ENCODE peak calls at places on chromosomes 12 and 14, in seven cellular contexts. U is progenitor cell of endocrine pancreas, D is brain microvascular endothelial cell, N is PC-3, A is cardiac fibroblast, V is fibroblast of lung, C is IMR-90. H is an unnamed sample.

GRCh38 chr12:57610553-57611115 is 601 bp upstream of the ARHGEF25 start:
- DNase-seq in A (no peak), V (peak), D (no peak), U (no peak), N (no peak), C (no peak), H (no peak)

GRCh38 chr12:118650586-118650960 is 274.2 kb downstream of the SUDS3 start:
- DNase-seq in D (no peak), A (no peak), C (no peak), V (no peak), N (no peak), U (no peak), H (no peak)

GRCh38 chr14:68191567-68192321 is 372.2 kb downstream of the RAD51B start:
- DNase-seq in A (peak), N (peak), V (peak), U (no peak), C (peak), D (no peak), H (no peak)

GRCh38 chr14:66709292-66709691 is 201.3 kb downstream of the GPHN start:
- DNase-seq in V (peak), C (peak), N (peak), U (no peak), A (peak), D (peak), H (no peak)

GRCh38 chr12:96985515-96986362 is 78.7 kb downstream of the NEDD1 start:
- DNase-seq in C (no peak), N (peak), V (no peak), A (peak), D (no peak), U (peak), H (no peak)

GRCh38 chr12:6927379-6927991 is at the start of gene ATN1:
- DNase-seq in D (peak), A (peak), U (peak), V (peak), C (peak), N (peak), H (peak)

GRCh38 chr12:22821985-22822384 is 197.0 kb downstream of the ETNK1 start:
- DNase-seq in C (no peak), V (no peak), D (peak), A (peak), N (no peak), U (no peak), H (no peak)

GRCh38 chr12:5160827-5161226 is 117.1 kb downstream of the KCNA5 start:
- DNase-seq in V (no peak), U (no peak), D (no peak), A (no peak), N (no peak), C (no peak), H (no peak)

GRCh38 chr12:66367015-66367667 is 64.8 kb downstream of the HELB start:
- DNase-seq in U (no peak), A (no peak), V (no peak), N (no peak), C (no peak), D (no peak), H (no peak)

GRCh38 chr12:124273630-124274029 is 21.3 kb upstream of the RFLNA start:
- DNase-seq in C (peak), A (peak), V (peak), N (peak), D (peak), U (no peak), H (peak)

GRCh38 chr14:69152181-69152943 is 557 bp downstream of the DCAF5 start:
- DNase-seq in V (peak), C (no peak), A (peak), U (no peak), N (peak), D (no peak), H (peak)

GRCh38 chr14:104937161-104937560 is 12.5 kb downstream of the PLD4 start:
- DNase-seq in N (no peak), D (no peak), V (no peak), A (no peak), C (no peak), U (no peak), H (no peak)

GRCh38 chr12:85191-85666 is 18.7 kb downstream of the IQSEC3 start:
- DNase-seq in N (no peak), D (no peak), U (no peak), V (no peak), C (no peak), A (no peak), H (no peak)

GRCh38 chr12:117882181-117882580 is 86.6 kb downstream of the KSR2 start:
- DNase-seq in U (no peak), D (no peak), V (no peak), C (no peak), A (no peak), N (peak), H (no peak)

GRCh38 chr12:69544087-69544486 is 41.2 kb upstream of the CCT2 start:
- DNase-seq in U (no peak), D (no peak), V (no peak), A (no peak), N (no peak), C (no peak), H (no peak)

GRCh38 chr12:2649201-2650030 is 145.4 kb upstream of the FKBP4 start:
- DNase-seq in C (no peak), U (no peak), A (no peak), D (no peak), N (no peak), V (peak), H (no peak)

GRCh38 chr14:105173901-105174894 is 5.6 kb upstream of the JAG2 start:
- DNase-seq in V (no peak), C (no peak), A (no peak), U (no peak), D (no peak), N (no peak), H (no peak)

GRCh38 chr12:101415228-101415627 is 7.7 kb upstream of the ARL1 start:
- DNase-seq in D (no peak), A (no peak), N (no peak), U (no peak), V (no peak), C (no peak), H (no peak)

GRCh38 chr12:119674560-119674959 is 6.6 kb downstream of the PRKAB1 start:
- DNase-seq in A (no peak), D (no peak), V (no peak), U (no peak), N (peak), C (no peak), H (no peak)

GRCh38 chr14:75283884-75284563 is 5.4 kb downstream of the FOS start:
- DNase-seq in C (peak), D (peak), V (peak), U (no peak), A (peak), N (no peak), H (peak)

GRCh38 chr12:57888407-57889157 is 42.1 kb upstream of the CTDSP2 start:
- DNase-seq in A (peak), C (peak), U (no peak), N (peak), D (peak), V (peak), H (no peak)

GRCh38 chr14:75456069-75457023 is 28.5 kb downstream of the JDP2 start:
- DNase-seq in U (no peak), C (no peak), N (no peak), V (no peak), A (no peak), D (no peak), H (peak)

GRCh38 chr14:57182760-57183503 is 85.8 kb downstream of the EXOC5 start:
- DNase-seq in C (peak), U (no peak), D (no peak), A (peak), V (peak), N (peak), H (no peak)

GRCh38 chr14:92694807-92695206 is 53.6 kb downstream of the LGMN start:
- DNase-seq in V (no peak), D (no peak), N (no peak), C (no peak), A (no peak), U (no peak), H (no peak)

GRCh38 chr14:97379091-97379531 is 581.9 kb downstream of the VRK1 start:
- DNase-seq in D (no peak), V (no peak), C (no peak), N (no peak), U (no peak), A (no peak), H (no peak)

GRCh38 chr12:56695327-56696101 is 7.4 kb upstream of the PTGES3 start:
- DNase-seq in C (peak), V (no peak), D (peak), U (no peak), N (no peak), A (peak), H (no peak)

GRCh38 chr12:113040722-113041168 is 15.8 kb upstream of the DTX1 start:
- DNase-seq in U (no peak), A (peak), V (peak), N (peak), C (peak), D (peak), H (peak)

GRCh38 chr14:54893151-54893760 is 9.4 kb downstream of the GCH1 start:
- DNase-seq in V (peak), C (peak), A (peak), N (peak), D (peak), U (no peak), H (no peak)

GRCh38 chr14:92412912-92413311 is 89.9 kb downstream of the SLC24A4 start:
- DNase-seq in C (peak), V (peak), N (no peak), U (no peak), D (no peak), A (no peak), H (no peak)

GRCh38 chr12:46659032-46659703 is 166.6 kb downstream of the SLC38A4 start:
- DNase-seq in D (peak), C (peak), A (peak), U (no peak), V (peak), N (no peak), H (no peak)

GRCh38 chr12:125797421-125798175 is 732.4 kb downstream of the AACS start:
- DNase-seq in D (peak), C (no peak), N (no peak), U (no peak), V (no peak), A (peak), H (no peak)

GRCh38 chr12:78119351-78119918 is 288.7 kb downstream of the NAV3 start:
- DNase-seq in N (peak), C (no peak), V (no peak), D (no peak), A (no peak), U (no peak), H (no peak)

GRCh38 chr12:116295327-116296263 is 18.1 kb upstream of the MED13L start:
- DNase-seq in C (peak), U (no peak), V (no peak), N (no peak), A (peak), D (no peak), H (no peak)

GRCh38 chr12:38547586-38547985 is 231.0 kb downstream of the ALG10B start:
- DNase-seq in C (no peak), D (no peak), A (peak), U (no peak), N (peak), V (no peak), H (no peak)

GRCh38 chr12:116564080-116564479 is 4.9 kb downstream of the MAP1LC3B2 start:
- DNase-seq in U (no peak), V (no peak), N (no peak), D (no peak), A (peak), C (no peak), H (no peak)

DNA sequence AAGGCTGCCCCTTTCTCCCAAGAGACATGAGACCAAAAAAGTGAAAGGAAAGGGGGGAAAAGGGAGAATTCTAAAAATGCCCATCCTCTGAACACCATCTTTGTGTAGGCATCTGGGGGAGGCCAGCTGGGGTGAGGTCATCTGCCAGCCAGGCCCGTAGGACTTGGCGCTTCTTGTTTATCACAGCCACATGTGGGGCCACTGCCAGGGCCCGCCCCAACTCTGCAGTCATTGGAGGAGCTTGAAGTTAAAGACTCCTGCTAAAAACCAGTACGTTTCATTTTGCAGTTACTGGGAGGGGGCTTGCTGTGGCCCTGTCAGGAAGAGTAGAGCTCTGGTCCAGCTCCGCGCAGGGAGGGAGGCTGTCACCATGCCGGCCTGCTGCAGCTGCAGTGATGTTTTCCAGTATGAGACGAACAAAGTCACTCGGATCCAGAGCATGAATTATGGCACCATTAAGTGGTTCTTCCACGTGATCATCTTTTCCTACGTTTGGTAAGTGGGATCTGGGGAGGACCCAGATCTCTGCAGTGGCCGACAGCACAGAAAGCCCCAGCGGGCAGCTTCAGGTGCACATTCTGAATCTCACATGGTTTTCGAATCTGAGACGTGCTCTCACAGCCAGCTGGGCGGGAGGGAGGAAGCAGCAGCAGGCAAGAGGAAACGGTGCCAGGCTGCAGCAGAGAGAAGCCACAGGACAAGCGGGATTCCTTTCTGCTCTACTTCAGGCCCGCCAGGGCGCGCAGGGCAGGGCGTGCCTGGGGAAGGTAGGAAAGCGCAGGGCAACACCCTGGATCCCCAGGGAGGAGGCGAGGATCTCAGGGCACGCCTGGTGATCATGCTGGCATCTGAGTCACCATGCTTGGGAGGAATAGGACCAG is at the start of gene P2RX7:
- DNase-seq in U (no peak), V (peak), N (peak), C (peak), D (peak), A (peak), H (peak)
- TF ChIP-seq CTCF in U (no peak), V (peak), N (peak), C (no peak), D (peak), A (peak), H (no peak)

GRCh38 chr12:88577537-88577936 is 2.7 kb downstream of the KITLG start:
- DNase-seq in N (peak), C (no peak), U (no peak), A (peak), V (no peak), D (no peak), H (no peak)
- TF ChIP-seq CTCF in N (no peak), C (no peak), U (peak), A (peak), V (no peak), D (peak), H (no peak)

DNA sequence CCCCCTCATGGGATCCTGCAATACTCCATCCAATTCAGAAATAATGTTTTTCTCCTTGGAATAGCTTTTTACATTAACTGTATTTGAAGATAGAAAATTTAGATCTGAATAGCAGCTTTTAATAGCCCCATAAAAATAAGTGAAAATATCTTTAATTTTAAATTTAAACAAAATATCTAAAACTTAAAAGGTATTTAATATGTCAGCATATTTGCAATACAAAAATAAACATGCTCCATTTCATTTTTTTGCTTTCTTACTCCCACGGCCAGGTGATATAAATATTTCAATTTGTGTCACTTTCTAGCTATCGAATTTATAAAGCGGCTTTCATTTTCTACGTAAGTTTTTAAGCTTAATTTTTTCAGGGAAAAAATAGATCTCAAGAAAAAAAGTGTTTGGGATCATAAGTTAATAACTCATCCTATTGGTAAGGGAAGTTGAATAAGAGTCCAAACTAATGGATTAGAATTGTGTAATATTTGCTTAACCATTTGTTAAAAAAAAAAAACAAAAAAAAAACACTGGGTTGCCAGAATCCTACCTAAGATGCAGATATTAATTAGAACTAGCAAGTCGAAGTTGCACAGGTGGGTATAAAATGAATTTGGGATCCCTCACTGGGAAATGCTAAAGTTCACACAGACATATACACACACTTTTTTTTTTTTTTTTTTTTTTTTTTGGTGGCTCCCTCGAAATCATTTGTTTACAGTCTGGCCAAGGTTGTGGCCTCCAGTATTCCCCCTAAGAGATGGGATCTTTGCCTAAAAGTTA is 47.6 kb downstream of the PPP2R5C start:
- DNase-seq in N (no peak), A (no peak), C (no peak), V (no peak), D (no peak), U (no peak), H (peak)
- TF ChIP-seq CTCF in N (no peak), A (no peak), C (no peak), V (no peak), D (no peak), U (no peak), H (no peak)

GRCh38 chr12:94874986-94875312 is 128.5 kb downstream of the NDUFA12 start:
- DNase-seq in D (no peak), N (peak), U (no peak), V (no peak), C (no peak), A (no peak), H (no peak)

GRCh38 chr12:94872671-94873367 is 130.7 kb downstream of the NDUFA12 start:
- DNase-seq in D (no peak), U (no peak), N (no peak), C (no peak), A (no peak), V (no peak), H (no peak)

GRCh38 chr12:94873368-94874085 is 130.0 kb downstream of the NDUFA12 start:
- DNase-seq in N (no peak), A (no peak), C (no peak), U (no peak), V (no peak), D (no peak), H (no peak)

GRCh38 chr12:94874086-94874985 is 129.2 kb downstream of the NDUFA12 start:
- DNase-seq in V (no peak), A (no peak), U (no peak), C (no peak), N (no peak), D (no peak), H (no peak)

DNA sequence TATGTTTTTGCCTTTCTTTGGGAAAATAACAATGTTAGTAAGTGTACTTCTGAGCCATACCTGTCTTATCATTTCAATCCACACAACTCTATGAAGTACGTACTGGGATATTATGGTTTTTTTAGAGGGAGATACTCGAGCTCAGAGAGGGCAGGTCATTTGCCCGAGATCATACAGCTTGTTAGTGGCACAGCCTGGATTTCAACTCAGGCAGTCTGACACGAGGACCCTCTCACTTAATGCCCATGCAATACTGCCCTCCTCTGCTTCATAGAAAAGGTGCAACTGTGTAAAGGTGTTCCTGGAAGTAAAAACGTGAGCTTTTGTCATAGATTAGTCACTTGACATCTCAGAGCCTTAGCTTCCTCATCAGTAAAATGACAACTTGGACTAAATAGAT is 128.0 kb downstream of the NDUFA12 start:
- DNase-seq in U (no peak), A (peak), D (no peak), N (peak), V (peak), C (no peak), H (no peak)
- TF ChIP-seq CTCF in U (peak), A (no peak), D (peak), N (peak), V (no peak), C (no peak), H (no peak)

DNA sequence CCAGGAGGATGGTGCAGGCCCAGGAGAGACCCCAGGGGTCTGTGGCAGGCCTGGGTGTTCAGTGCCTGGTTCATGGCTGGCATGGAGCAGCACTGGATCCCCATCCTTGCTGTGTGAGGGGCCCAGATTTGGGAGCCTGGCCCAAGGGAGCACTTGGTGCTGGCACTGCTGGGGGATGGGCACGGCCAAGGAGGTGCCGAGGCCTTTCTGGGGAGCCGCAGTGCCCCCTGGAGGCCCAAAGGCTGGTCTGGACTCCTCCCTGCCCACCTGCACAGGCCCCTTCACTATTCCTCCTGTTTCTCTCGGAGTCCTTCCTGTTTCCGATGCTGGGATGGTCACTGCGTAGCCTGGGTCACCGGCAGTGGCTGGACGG is 48.6 kb downstream of the LRCOL1 start:
- DNase-seq in D (no peak), U (no peak), V (no peak), A (no peak), N (peak), C (no peak), H (no peak)
- TF ChIP-seq CTCF in D (peak), U (peak), V (peak), A (peak), N (peak), C (peak), H (peak)

GRCh38 chr12:23950011-23950774 is 723 bp upstream of the SOX5 start:
- DNase-seq in A (peak), C (peak), V (no peak), N (no peak), U (no peak), D (peak), H (no peak)
- TF ChIP-seq CTCF in A (peak), C (no peak), V (no peak), N (no peak), U (no peak), D (no peak), H (no peak)

H was measured in HL-60.